ENCODE peak calls at places on chromosomes 7 and 10, in seven cellular contexts. H, D, T, E, K, O and Q are unnamed samples.

GRCh38 chr10:95601116-95601719 is 40.0 kb upstream of the SORBS1 start:
- DNase-seq in H (peak), D (peak), T (peak), E (peak), K (peak), O (peak), Q (peak)

GRCh38 chr10:63798599-63799498 is 277.6 kb downstream of the REEP3 start:
- DNase-seq in H (peak), D (peak), T (no peak), E (peak), K (peak), O (no peak), Q (peak)

GRCh38 chr7:108402865-108403264 is 53.4 kb downstream of the NRCAM start:
- DNase-seq in H (no peak), D (no peak), T (peak), E (no peak), K (no peak), O (peak), Q (no peak)

GRCh38 chr10:45008524-45009161 is 7.9 kb downstream of the ZNF22 start:
- DNase-seq in H (no peak), D (peak), T (peak), E (peak), K (peak), O (peak), Q (peak)

GRCh38 chr10:102455893-102456471 is 4.6 kb upstream of the C10orf95 start:
- DNase-seq in H (peak), D (peak), T (no peak), E (peak), K (peak), O (no peak), Q (peak)

GRCh38 chr7:66140924-66141323 is 26.3 kb downstream of the CRCP start:
- DNase-seq in H (peak), D (peak), T (peak), E (no peak), K (no peak), O (no peak), Q (peak)

GRCh38 chr10:49595003-49595712 is 15.0 kb upstream of the SLC18A3 start:
- DNase-seq in H (no peak), D (no peak), T (no peak), E (no peak), K (no peak), O (no peak), Q (no peak)

GRCh38 chr10:126376956-126377355 is 11.3 kb downstream of the ADAM12 start:
- DNase-seq in H (no peak), D (peak), T (no peak), E (peak), K (no peak), O (no peak), Q (no peak)

GRCh38 chr7:140673063-140673769 is 471 bp downstream of the ADCK2 start:
- DNase-seq in H (peak), D (peak), T (peak), E (peak), K (no peak), O (peak), Q (no peak)

GRCh38 chr7:486216-486743 is 33.4 kb downstream of the PDGFA start:
- DNase-seq in H (no peak), D (no peak), T (no peak), E (no peak), K (no peak), O (no peak), Q (no peak)

GRCh38 chr7:96116173-96116572 is 205.7 kb downstream of the SLC25A13 start:
- DNase-seq in H (no peak), D (no peak), T (no peak), E (no peak), K (no peak), O (no peak), Q (no peak)

GRCh38 chr7:66883716-66884115 is 37.3 kb upstream of the TMEM248 start:
- DNase-seq in H (no peak), D (peak), T (no peak), E (no peak), K (peak), O (no peak), Q (no peak)

GRCh38 chr7:67033251-67033650 is 36.6 kb downstream of the TYW1 start:
- DNase-seq in H (no peak), D (no peak), T (no peak), E (no peak), K (no peak), O (no peak), Q (no peak)

GRCh38 chr7:137475966-137476365 is 132.4 kb upstream of the PTN start:
- DNase-seq in H (no peak), D (no peak), T (no peak), E (no peak), K (no peak), O (no peak), Q (no peak)

GRCh38 chr10:74738543-74738942 is 87.9 kb upstream of the KAT6B start:
- DNase-seq in H (no peak), D (no peak), T (no peak), E (no peak), K (no peak), O (no peak), Q (no peak)

GRCh38 chr10:131730771-131731497 is 169.9 kb upstream of the PPP2R2D start:
- DNase-seq in H (no peak), D (no peak), T (no peak), E (no peak), K (no peak), O (no peak), Q (no peak)